ENCODE peak calls at places on chromosomes 11 and 22, in ten cellular contexts. J is NB4; K is amniotic epithelial cell; E is stimulated activated CD8-positive, alpha-beta memory T cell treated with anti-CD3 and anti-CD28 coated beads, Interleukin-15, amount 100 ng/mL, for 24 hours; M is Kasumi-1; V is choroid plexus epithelial cell; S is hippocampal formation; O is AML-193; I is activated CD4-positive, alpha-beta T cell treated with anti-CD3 and anti-CD28 coated beads, Interleukin-2, amount 50 U/mL, for 4 hours; Q is stimulated activated CD4-positive, alpha-beta T cell treated with anti-CD3 and anti-CD28 coated beads, Interleukin-1b, Interleukin-23, amount 100 ng/mL, for 4 hours. B is an unnamed sample.

GRCh38 chr22:28023774-28024173 is 104.7 kb upstream of the PITPNB start:
- DNase-seq in E (no peak), I (no peak), O (no peak), Q (no peak), K (no peak), J (no peak), M (no peak), V (no peak), S (no peak), B (no peak)

GRCh38 chr11:67674442-67674871 is at the start of gene ALDH3B2:
- DNase-seq in O (no peak), K (no peak), J (no peak), V (no peak), I (no peak), Q (no peak), S (no peak), E (no peak), M (no peak), B (no peak)

GRCh38 chr11:19876750-19877149 is 164.1 kb downstream of the NAV2 start:
- DNase-seq in E (no peak), K (no peak), S (no peak), Q (no peak), O (no peak), I (no peak), J (no peak), M (no peak), V (no peak), B (no peak)

GRCh38 chr11:35088226-35088625 is 50.7 kb upstream of the CD44 start:
- DNase-seq in K (no peak), Q (no peak), I (no peak), J (peak), E (no peak), M (no peak), V (no peak), O (no peak), S (no peak), B (no peak)

GRCh38 chr22:26170795-26171194 is 1.5 kb downstream of the SEZ6L start:
- DNase-seq in E (no peak), V (no peak), I (no peak), J (peak), Q (no peak), S (peak), K (no peak), O (no peak), M (no peak), B (no peak)

GRCh38 chr22:40030757-40031092 is 36.0 kb downstream of the FAM83F start:
- DNase-seq in V (no peak), I (no peak), S (no peak), O (no peak), K (no peak), E (no peak), M (peak), J (peak), Q (no peak), B (no peak)

GRCh38 chr11:74380746-74381439 is 17.3 kb downstream of the PGM2L1 start:
- DNase-seq in S (no peak), Q (no peak), K (peak), J (peak), V (peak), E (no peak), O (no peak), I (no peak), M (no peak), B (no peak)

GRCh38 chr11:73326929-73327811 is 19.1 kb downstream of the ARHGEF17 start:
- DNase-seq in I (no peak), J (peak), V (peak), M (no peak), S (no peak), K (no peak), O (peak), E (no peak), Q (no peak), B (no peak)

GRCh38 chr11:48029686-48030279 is 49.4 kb downstream of the PTPRJ start:
- DNase-seq in K (no peak), I (no peak), V (no peak), Q (no peak), O (no peak), E (no peak), M (no peak), J (no peak), S (no peak), B (no peak)

GRCh38 chr11:86551693-86552092 is 120.7 kb downstream of the ME3 start:
- DNase-seq in J (no peak), M (no peak), O (no peak), V (no peak), Q (no peak), K (no peak), S (no peak), E (no peak), I (no peak), B (no peak)

GRCh38 chr11:130612291-130612802 is 163.9 kb downstream of the ADAMTS15 start:
- DNase-seq in K (peak), J (no peak), V (peak), Q (no peak), M (no peak), E (no peak), O (no peak), S (no peak), I (no peak), B (no peak)

GRCh38 chr11:66920978-66921784 is 37.0 kb downstream of the PC start:
- DNase-seq in I (no peak), M (peak), E (no peak), S (no peak), J (peak), O (peak), Q (no peak), K (no peak), V (no peak), B (no peak)

GRCh38 chr11:38339835-38340440 is 1741.9 kb upstream of the RAG2 start:
- DNase-seq in V (no peak), E (no peak), K (no peak), M (no peak), O (no peak), Q (no peak), I (no peak), S (no peak), J (no peak), B (no peak)

GRCh38 chr22:49994361-49995058 is 18.1 kb downstream of the IL17REL start:
- DNase-seq in M (no peak), I (no peak), E (no peak), J (no peak), V (no peak), K (no peak), O (no peak), Q (no peak), S (no peak), B (no peak)

GRCh38 chr11:70021586-70021985 is 56.5 kb upstream of the ANO1 start:
- DNase-seq in E (no peak), K (no peak), Q (no peak), S (no peak), M (no peak), O (no peak), J (no peak), V (no peak), I (no peak), B (no peak)

GRCh38 chr11:8030526-8031247 is 43.5 kb downstream of the EIF3F start:
- DNase-seq in K (no peak), I (no peak), V (no peak), S (no peak), E (no peak), J (no peak), M (no peak), Q (no peak), O (no peak), B (no peak)

GRCh38 chr22:27349456-27349855 is 452.1 kb downstream of the MN1 start:
- DNase-seq in I (no peak), Q (no peak), V (peak), J (no peak), K (peak), E (no peak), S (no peak), M (no peak), O (no peak), B (no peak)

GRCh38 chr22:22168190-22168940 is 76.2 kb upstream of the VPREB1 start:
- DNase-seq in J (peak), Q (no peak), S (no peak), M (no peak), E (no peak), I (no peak), K (peak), V (peak), O (no peak), B (no peak)